ENCODE peak calls at places on chromosomes 7 and 10, in nine cellular contexts. One of them, this sample, is unnamed.

GRCh38 chr10:62632071-62632809 is 172.3 kb upstream of the ADO start:
- DNase-seq in foreskin fibroblast: no peak
- DNase-seq in mesothelial cell of epicardium: no peak
- DNase-seq in GM12865: peak
- DNase-seq in GM10248: peak
- DNase-seq in bronchial epithelial cell: peak
- DNase-seq in right lobe of liver: no peak
- DNase-seq in AG10803: no peak
- DNase-seq in kidney: no peak
- DNase-seq in this sample: no peak

GRCh38 chr10:71252195-71252594 is 39.8 kb downstream of the UNC5B start:
- DNase-seq in kidney: no peak
- DNase-seq in right lobe of liver: no peak
- DNase-seq in GM10248: no peak
- DNase-seq in mesothelial cell of epicardium: no peak
- DNase-seq in GM12865: no peak
- DNase-seq in AG10803: no peak
- DNase-seq in bronchial epithelial cell: no peak
- DNase-seq in foreskin fibroblast: no peak
- DNase-seq in this sample: no peak

GRCh38 chr7:149007615-149008014 is 20.7 kb downstream of the PDIA4 start:
- DNase-seq in bronchial epithelial cell: no peak
- DNase-seq in GM12865: no peak
- DNase-seq in right lobe of liver: no peak
- DNase-seq in foreskin fibroblast: peak
- DNase-seq in kidney: no peak
- DNase-seq in AG10803: no peak
- DNase-seq in GM10248: no peak
- DNase-seq in mesothelial cell of epicardium: no peak
- DNase-seq in this sample: no peak

GRCh38 chr7:1810521-1810920 is 140.4 kb downstream of the ELFN1 start:
- DNase-seq in kidney: peak
- DNase-seq in right lobe of liver: no peak
- DNase-seq in foreskin fibroblast: no peak
- DNase-seq in bronchial epithelial cell: no peak
- DNase-seq in AG10803: no peak
- DNase-seq in GM10248: no peak
- DNase-seq in GM12865: no peak
- DNase-seq in mesothelial cell of epicardium: peak
- DNase-seq in this sample: no peak

GRCh38 chr10:129494176-129494575 is 27.1 kb downstream of the MGMT start:
- DNase-seq in right lobe of liver: no peak
- DNase-seq in AG10803: no peak
- DNase-seq in foreskin fibroblast: no peak
- DNase-seq in GM12865: no peak
- DNase-seq in bronchial epithelial cell: no peak
- DNase-seq in GM10248: no peak
- DNase-seq in mesothelial cell of epicardium: no peak
- DNase-seq in kidney: no peak
- DNase-seq in this sample: no peak

GRCh38 chr7:80134536-80135305 is at the start of gene GNAI1:
- DNase-seq in GM12865: peak
- DNase-seq in GM10248: peak
- DNase-seq in foreskin fibroblast: peak
- DNase-seq in kidney: peak
- DNase-seq in bronchial epithelial cell: peak
- DNase-seq in AG10803: peak
- DNase-seq in right lobe of liver: peak
- DNase-seq in mesothelial cell of epicardium: peak
- DNase-seq in this sample: peak

GRCh38 chr7:149773446-149774236 is at the start of gene ZNF467:
- DNase-seq in bronchial epithelial cell: no peak
- DNase-seq in kidney: peak
- DNase-seq in AG10803: peak
- DNase-seq in right lobe of liver: peak
- DNase-seq in mesothelial cell of epicardium: peak
- DNase-seq in GM10248: no peak
- DNase-seq in GM12865: no peak
- DNase-seq in foreskin fibroblast: peak
- DNase-seq in this sample: no peak

GRCh38 chr10:21720090-21720489 is 186.1 kb downstream of the MLLT10 start:
- DNase-seq in bronchial epithelial cell: no peak
- DNase-seq in mesothelial cell of epicardium: no peak
- DNase-seq in GM10248: no peak
- DNase-seq in GM12865: no peak
- DNase-seq in AG10803: no peak
- DNase-seq in right lobe of liver: no peak
- DNase-seq in foreskin fibroblast: peak
- DNase-seq in kidney: no peak
- DNase-seq in this sample: no peak

GRCh38 chr7:28055161-28055544 is 125.4 kb downstream of the JAZF1 start:
- DNase-seq in GM12865: no peak
- DNase-seq in GM10248: no peak
- DNase-seq in right lobe of liver: no peak
- DNase-seq in AG10803: peak
- DNase-seq in foreskin fibroblast: peak
- DNase-seq in mesothelial cell of epicardium: no peak
- DNase-seq in kidney: no peak
- DNase-seq in bronchial epithelial cell: no peak
- DNase-seq in this sample: no peak

GRCh38 chr7:112161253-112162160 is 44.7 kb downstream of the DOCK4 start:
- DNase-seq in GM10248: no peak
- DNase-seq in foreskin fibroblast: no peak
- DNase-seq in AG10803: no peak
- DNase-seq in mesothelial cell of epicardium: no peak
- DNase-seq in right lobe of liver: no peak
- DNase-seq in bronchial epithelial cell: no peak
- DNase-seq in GM12865: no peak
- DNase-seq in kidney: no peak
- DNase-seq in this sample: no peak

GRCh38 chr7:25926009-25926408 is 226.0 kb upstream of the NFE2L3 start:
- DNase-seq in mesothelial cell of epicardium: no peak
- DNase-seq in foreskin fibroblast: no peak
- DNase-seq in bronchial epithelial cell: peak
- DNase-seq in AG10803: no peak
- DNase-seq in right lobe of liver: no peak
- DNase-seq in kidney: no peak
- DNase-seq in GM10248: no peak
- DNase-seq in GM12865: no peak
- DNase-seq in this sample: no peak

GRCh38 chr10:80324086-80324485 is 32.5 kb downstream of the DYDC1 start:
- DNase-seq in GM10248: no peak
- DNase-seq in bronchial epithelial cell: peak
- DNase-seq in GM12865: peak
- DNase-seq in right lobe of liver: no peak
- DNase-seq in AG10803: peak
- DNase-seq in kidney: no peak
- DNase-seq in foreskin fibroblast: peak
- DNase-seq in mesothelial cell of epicardium: no peak
- DNase-seq in this sample: no peak

GRCh38 chr10:51502124-51502523 is 197.3 kb downstream of the CSTF2T start:
- DNase-seq in kidney: no peak
- DNase-seq in GM10248: no peak
- DNase-seq in foreskin fibroblast: no peak
- DNase-seq in mesothelial cell of epicardium: no peak
- DNase-seq in GM12865: no peak
- DNase-seq in right lobe of liver: no peak
- DNase-seq in AG10803: no peak
- DNase-seq in bronchial epithelial cell: no peak
- DNase-seq in this sample: no peak

GRCh38 chr7:133478591-133479135 is 225.8 kb downstream of the EXOC4 start:
- DNase-seq in GM12865: no peak
- DNase-seq in mesothelial cell of epicardium: no peak
- DNase-seq in right lobe of liver: no peak
- DNase-seq in bronchial epithelial cell: no peak
- DNase-seq in kidney: no peak
- DNase-seq in AG10803: no peak
- DNase-seq in GM10248: no peak
- DNase-seq in foreskin fibroblast: no peak
- DNase-seq in this sample: no peak

GRCh38 chr10:116708877-116709276 is 33.5 kb downstream of the HSPA12A start:
- DNase-seq in bronchial epithelial cell: no peak
- DNase-seq in GM12865: no peak
- DNase-seq in GM10248: no peak
- DNase-seq in kidney: no peak
- DNase-seq in right lobe of liver: no peak
- DNase-seq in mesothelial cell of epicardium: no peak
- DNase-seq in AG10803: no peak
- DNase-seq in foreskin fibroblast: no peak
- DNase-seq in this sample: no peak

GRCh38 chr7:55365103-55365679 is at the start of gene LANCL2:
- DNase-seq in bronchial epithelial cell: peak
- DNase-seq in mesothelial cell of epicardium: no peak
- DNase-seq in foreskin fibroblast: peak
- DNase-seq in GM12865: no peak
- DNase-seq in AG10803: no peak
- DNase-seq in GM10248: no peak
- DNase-seq in right lobe of liver: peak
- DNase-seq in kidney: no peak
- DNase-seq in this sample: no peak

GRCh38 chr7:16889305-16889704 is 7.5 kb upstream of the AGR3 start:
- DNase-seq in GM12865: no peak
- DNase-seq in bronchial epithelial cell: no peak
- DNase-seq in AG10803: no peak
- DNase-seq in foreskin fibroblast: no peak
- DNase-seq in GM10248: no peak
- DNase-seq in kidney: peak
- DNase-seq in right lobe of liver: no peak
- DNase-seq in mesothelial cell of epicardium: no peak
- DNase-seq in this sample: no peak

GRCh38 chr7:16889851-16890443 is 8.2 kb upstream of the AGR3 start:
- DNase-seq in kidney: no peak
- DNase-seq in GM12865: no peak
- DNase-seq in mesothelial cell of epicardium: no peak
- DNase-seq in AG10803: no peak
- DNase-seq in right lobe of liver: no peak
- DNase-seq in GM10248: no peak
- DNase-seq in foreskin fibroblast: no peak
- DNase-seq in bronchial epithelial cell: peak
- DNase-seq in this sample: no peak

GRCh38 chr7:16891338-16891737 is 9.6 kb upstream of the AGR3 start:
- DNase-seq in AG10803: peak
- DNase-seq in foreskin fibroblast: peak
- DNase-seq in mesothelial cell of epicardium: no peak
- DNase-seq in right lobe of liver: no peak
- DNase-seq in GM10248: peak
- DNase-seq in bronchial epithelial cell: peak
- DNase-seq in GM12865: peak
- DNase-seq in kidney: no peak
- DNase-seq in this sample: no peak

GRCh38 chr7:16891874-16892620 is 10.3 kb upstream of the AGR3 start:
- DNase-seq in right lobe of liver: no peak
- DNase-seq in GM10248: no peak
- DNase-seq in foreskin fibroblast: no peak
- DNase-seq in AG10803: no peak
- DNase-seq in mesothelial cell of epicardium: no peak
- DNase-seq in kidney: no peak
- DNase-seq in bronchial epithelial cell: peak
- DNase-seq in GM12865: no peak
- DNase-seq in this sample: no peak
- TF ChIP-seq CTCF in right lobe of liver: no peak
- TF ChIP-seq CTCF in GM10248: no peak
- TF ChIP-seq CTCF in foreskin fibroblast: no peak
- TF ChIP-seq CTCF in AG10803: no peak
- TF ChIP-seq CTCF in mesothelial cell of epicardium: no peak
- TF ChIP-seq CTCF in kidney: no peak
- TF ChIP-seq CTCF in bronchial epithelial cell: peak
- TF ChIP-seq CTCF in GM12865: no peak
- TF ChIP-seq CTCF in this sample: no peak

GRCh38 chr10:95250856-95251255 is 39.9 kb downstream of the PDLIM1 start:
- DNase-seq in GM12865: no peak
- DNase-seq in AG10803: no peak
- DNase-seq in bronchial epithelial cell: no peak
- DNase-seq in GM10248: no peak
- DNase-seq in mesothelial cell of epicardium: no peak
- DNase-seq in right lobe of liver: no peak
- DNase-seq in foreskin fibroblast: no peak
- DNase-seq in kidney: no peak
- DNase-seq in this sample: no peak
- TF ChIP-seq CTCF in GM12865: no peak
- TF ChIP-seq CTCF in AG10803: no peak
- TF ChIP-seq CTCF in bronchial epithelial cell: no peak
- TF ChIP-seq CTCF in GM10248: no peak
- TF ChIP-seq CTCF in mesothelial cell of epicardium: no peak
- TF ChIP-seq CTCF in right lobe of liver: no peak
- TF ChIP-seq CTCF in foreskin fibroblast: no peak
- TF ChIP-seq CTCF in kidney: no peak
- TF ChIP-seq CTCF in this sample: no peak

DNA sequence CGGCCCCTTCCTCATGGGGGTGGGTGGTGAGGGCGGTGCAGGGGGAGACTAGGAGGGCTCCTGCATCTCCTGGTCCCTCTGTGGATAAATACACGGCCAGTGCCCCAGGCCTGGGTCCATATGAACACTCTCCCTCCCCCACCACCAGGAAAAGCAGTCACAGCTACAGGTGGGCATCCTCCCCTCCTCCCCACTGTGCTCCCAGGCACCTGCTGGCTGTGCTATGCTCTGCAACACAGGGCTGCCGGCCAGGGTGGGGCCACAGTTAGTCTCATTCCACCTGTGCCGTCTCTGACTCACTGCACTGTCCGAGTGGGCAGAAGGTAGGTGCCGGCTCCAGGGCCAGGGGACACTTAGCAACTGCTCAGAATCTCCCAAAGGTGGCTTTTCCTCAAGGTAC is 87.3 kb upstream of the INSIG1 start:
- DNase-seq in right lobe of liver: no peak
- DNase-seq in AG10803: no peak
- DNase-seq in mesothelial cell of epicardium: no peak
- DNase-seq in bronchial epithelial cell: no peak
- DNase-seq in GM10248: no peak
- DNase-seq in kidney: no peak
- DNase-seq in foreskin fibroblast: no peak
- DNase-seq in GM12865: no peak
- DNase-seq in this sample: no peak
- TF ChIP-seq CTCF in right lobe of liver: no peak
- TF ChIP-seq CTCF in AG10803: no peak
- TF ChIP-seq CTCF in mesothelial cell of epicardium: no peak
- TF ChIP-seq CTCF in bronchial epithelial cell: no peak
- TF ChIP-seq CTCF in GM10248: no peak
- TF ChIP-seq CTCF in kidney: no peak
- TF ChIP-seq CTCF in foreskin fibroblast: no peak
- TF ChIP-seq CTCF in GM12865: no peak
- TF ChIP-seq CTCF in this sample: no peak

DNA sequence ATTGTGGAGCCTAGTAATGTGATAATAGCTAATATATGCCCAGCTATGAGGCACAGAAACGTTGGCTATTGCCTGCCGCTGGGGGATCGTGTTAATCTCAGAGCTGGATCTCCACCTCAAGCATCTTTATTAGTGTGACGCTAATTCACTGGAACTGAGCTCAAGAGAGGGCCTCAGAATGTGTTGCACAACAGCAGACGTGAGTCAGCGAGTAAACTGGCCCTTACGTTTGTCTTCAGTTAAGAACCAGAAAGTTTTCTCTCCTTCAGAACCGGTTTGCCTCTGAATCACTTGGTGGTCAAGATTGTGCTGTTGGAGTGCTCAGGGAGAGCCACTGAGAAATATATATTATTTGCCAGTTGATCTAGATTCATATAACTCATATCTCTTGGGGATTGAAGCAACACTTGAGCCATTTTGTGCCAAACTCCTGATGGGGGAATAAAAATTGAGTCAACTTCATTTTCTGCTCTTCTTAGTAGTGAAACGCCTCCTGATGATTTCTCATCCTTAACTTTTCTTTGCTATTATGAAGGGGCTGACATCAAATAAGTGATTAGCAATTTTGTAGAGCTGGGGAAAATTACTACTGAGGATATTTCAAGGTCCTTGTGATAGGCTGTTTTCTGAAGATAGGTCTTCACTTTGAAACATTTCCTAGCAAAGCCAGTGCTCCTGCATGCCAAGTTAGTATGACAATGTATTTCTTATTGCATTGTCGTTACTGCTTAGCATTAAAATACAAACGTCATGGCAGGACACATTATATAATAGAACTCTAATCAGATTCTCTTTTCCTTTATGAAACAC is 22.3 kb downstream of the BZW2 start:
- DNase-seq in foreskin fibroblast: peak
- DNase-seq in right lobe of liver: no peak
- DNase-seq in kidney: no peak
- DNase-seq in bronchial epithelial cell: peak
- DNase-seq in GM12865: no peak
- DNase-seq in GM10248: no peak
- DNase-seq in mesothelial cell of epicardium: no peak
- DNase-seq in AG10803: peak
- DNase-seq in this sample: peak
- TF ChIP-seq CTCF in foreskin fibroblast: no peak
- TF ChIP-seq CTCF in right lobe of liver: no peak
- TF ChIP-seq CTCF in kidney: no peak
- TF ChIP-seq CTCF in bronchial epithelial cell: peak
- TF ChIP-seq CTCF in GM12865: no peak
- TF ChIP-seq CTCF in GM10248: no peak
- TF ChIP-seq CTCF in mesothelial cell of epicardium: no peak
- TF ChIP-seq CTCF in AG10803: peak
- TF ChIP-seq CTCF in this sample: no peak